ENCODE peak calls at places on chromosomes 4 and X, in ten cellular contexts. D, J, F, E, B, K, H, G, Y and P are unnamed samples.

GRCh38 chr4:143185253-143186107 is 763 bp downstream of the USP38 start:
- DNase-seq in K (peak; percentile 20), F (peak; percentile 31), B (peak; percentile 25), E (peak; percentile 10), G (no peak), Y (peak; percentile 56), D (no peak), H (peak; percentile 23), J (no peak), P (peak; percentile 40)

GRCh38 chr4:102449751-102450352 is 51.3 kb upstream of the NFKB1 start:
- DNase-seq in K (peak; percentile 11), D (no peak), B (no peak), E (peak; percentile 78), H (peak; percentile 62), Y (no peak), G (peak; percentile 33), F (peak; percentile 66), J (no peak), P (peak; percentile 72)

GRCh38 chrX:115330498-115331138 is 41.1 kb downstream of the LUZP4 start:
- DNase-seq in Y (no peak), K (peak; percentile 15), H (peak; percentile 75), B (no peak), E (peak; percentile 82), F (peak; percentile 37), G (no peak), J (no peak), D (no peak), P (peak; percentile 70)

GRCh38 chr4:93842512-93843252 is 14.1 kb downstream of the ATOH1 start:
- DNase-seq in H (no peak), B (no peak), Y (no peak), D (no peak), G (no peak), K (no peak), J (no peak), F (no peak), E (no peak), P (no peak)

GRCh38 chrX:39895228-39896110 is 202.3 kb downstream of the BCOR start:
- DNase-seq in B (no peak), J (no peak), D (no peak), H (peak; percentile 35), E (no peak), F (peak; percentile 39), K (no peak), Y (no peak), G (peak; percentile 31), P (peak; percentile 58)

GRCh38 chr4:1541449-1542225 is 135.4 kb upstream of the NKX1-1 start:
- DNase-seq in F (no peak), Y (no peak), H (peak; percentile 38), J (no peak), E (no peak), B (no peak), G (no peak), K (no peak), D (no peak), P (no peak)

GRCh38 chr4:23993373-23993772 is 103.5 kb upstream of the PPARGC1A start:
- DNase-seq in D (no peak), K (no peak), Y (no peak), F (no peak), J (no peak), B (no peak), G (no peak), H (no peak), E (no peak), P (no peak)

GRCh38 chr4:124936427-124936826 is 223.9 kb upstream of the ANKRD50 start:
- DNase-seq in H (no peak), E (peak; percentile 83), K (no peak), F (no peak), J (no peak), D (no peak), Y (peak; percentile 49), G (peak; percentile 83), B (no peak), P (no peak)

GRCh38 chrX:3485727-3486126 is 139.3 kb upstream of the MXRA5 start:
- DNase-seq in Y (no peak), G (no peak), D (no peak), F (no peak), J (no peak), K (no peak), B (no peak), H (no peak), E (no peak), P (no peak)

GRCh38 chrX:21839334-21840198 is at the start of gene MBTPS2:
- DNase-seq in G (peak; percentile 84), B (peak; percentile 29), J (peak; percentile 83), K (peak; percentile 65), H (peak; percentile 92), Y (peak; percentile 84), F (peak; percentile 65), E (peak; percentile 92), D (peak; percentile 57), P (peak; percentile 78)
- TF ChIP-seq CTCF in G (no peak), B (no peak), J (peak; percentile 28), K (no peak), H (no peak), Y (no peak), F (peak; percentile 3), E (no peak), D (peak; percentile 30), P (no peak)

DNA sequence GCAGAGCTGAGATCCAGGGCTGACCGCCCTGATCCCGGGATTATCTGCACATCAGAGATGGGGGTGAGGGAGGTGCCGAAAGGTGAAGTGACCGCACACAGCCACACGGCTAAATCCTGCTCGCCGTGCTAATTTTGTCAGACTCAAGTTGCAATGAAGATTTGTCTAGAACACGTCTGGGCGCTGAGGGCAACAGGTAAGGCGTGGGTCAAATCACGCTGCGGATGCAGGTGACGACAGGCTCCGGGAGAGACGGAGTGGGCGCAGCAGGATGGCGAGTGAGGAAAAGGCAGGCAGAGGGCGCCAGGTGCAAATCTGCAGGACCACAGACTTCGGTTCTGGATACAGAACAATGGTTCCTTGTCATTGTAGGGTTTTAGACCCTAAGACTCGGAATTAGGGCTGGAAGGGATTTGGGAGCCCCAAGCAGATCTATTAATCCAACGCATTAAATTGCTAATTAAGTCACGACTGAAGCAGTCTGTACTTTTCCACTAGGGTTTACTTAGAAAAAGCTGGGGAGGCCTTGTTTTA is 1.9 kb upstream of the TBC1D14 start:
- DNase-seq in B (no peak), K (no peak), E (peak; percentile 47), G (peak; percentile 73), D (no peak), J (no peak), F (peak; percentile 46), Y (peak; percentile 77), H (peak; percentile 32), P (no peak)
- TF ChIP-seq CTCF in B (no peak), K (peak; percentile 46), E (peak; percentile 49), G (peak; percentile 39), D (peak; percentile 52), J (peak; percentile 55), F (peak; percentile 77), Y (peak; percentile 55), H (peak; percentile 24), P (peak; percentile 16)

GRCh38 chr4:148998719-148999118 is 556.5 kb upstream of the NR3C2 start:
- DNase-seq in B (no peak), Y (no peak), E (peak; percentile 2), G (no peak), J (no peak), D (no peak), K (no peak), H (peak; percentile 4), F (peak; percentile 11), P (peak; percentile 33)
- TF ChIP-seq CTCF in B (no peak), Y (no peak), E (peak; percentile 7), G (no peak), J (peak; percentile 61), D (no peak), K (peak; percentile 47), H (no peak), F (peak; percentile 26), P (peak; percentile 19)

DNA sequence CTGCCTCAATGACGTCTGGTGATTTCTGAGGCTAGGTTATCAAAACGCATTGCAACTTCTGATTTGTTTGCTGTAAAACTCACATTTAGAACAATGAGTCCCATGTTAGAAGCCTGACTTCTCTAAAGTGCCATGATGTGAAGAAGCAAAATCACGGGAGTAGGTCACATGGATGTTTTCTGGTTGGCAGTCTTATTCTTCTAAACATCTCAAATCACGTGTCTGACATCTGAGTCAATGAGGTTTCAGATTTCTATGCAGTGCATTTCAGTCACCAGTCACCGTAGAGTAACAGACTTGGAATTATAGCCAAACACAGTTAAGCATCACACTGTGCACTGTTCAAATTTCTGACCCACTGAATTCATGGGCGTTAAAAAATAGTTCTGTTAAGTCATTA is 482.1 kb downstream of the TMA16 start:
- DNase-seq in K (no peak), E (no peak), B (no peak), F (no peak), G (no peak), Y (no peak), J (no peak), D (no peak), H (no peak), P (no peak)
- TF ChIP-seq CTCF in K (no peak), E (no peak), B (no peak), F (no peak), G (no peak), Y (no peak), J (no peak), D (no peak), H (no peak), P (no peak)

GRCh38 chr4:77430847-77431246 is 174.8 kb upstream of the CXCL13 start:
- DNase-seq in K (no peak), E (no peak), Y (no peak), J (no peak), G (no peak), D (no peak), F (no peak), B (no peak), H (no peak), P (no peak)
- TF ChIP-seq CTCF in K (no peak), E (no peak), Y (no peak), J (no peak), G (no peak), D (no peak), F (no peak), B (no peak), H (no peak), P (no peak)

DNA sequence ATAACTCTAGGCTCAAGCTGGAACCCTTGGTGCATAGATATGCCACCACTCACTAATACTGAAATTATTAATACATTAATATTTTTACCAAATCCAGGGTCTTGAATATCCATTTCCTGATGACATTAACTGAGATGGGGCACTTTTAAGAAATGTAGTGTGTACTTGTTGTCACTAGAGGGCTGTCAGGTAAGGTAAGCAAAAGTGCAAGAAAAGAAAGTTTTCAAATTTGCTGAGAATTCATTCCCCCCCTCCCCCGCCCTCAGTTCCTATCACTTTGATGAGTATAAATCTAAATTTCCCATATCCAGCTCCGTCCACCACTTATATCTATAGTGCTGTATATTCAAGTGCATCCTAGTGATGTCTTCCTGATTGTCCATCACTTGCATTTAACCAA is 20.5 kb upstream of the WDR44 start:
- DNase-seq in E (peak; percentile 4), H (peak; percentile 22), F (peak; percentile 13), G (no peak), J (no peak), D (no peak), K (no peak), Y (no peak), B (no peak), P (peak; percentile 4)
- TF ChIP-seq CTCF in E (peak; percentile 29), H (peak; percentile 33), F (peak; percentile 18), G (no peak), J (peak; percentile 54), D (no peak), K (peak; percentile 42), Y (no peak), B (no peak), P (peak; percentile 20)

DNA sequence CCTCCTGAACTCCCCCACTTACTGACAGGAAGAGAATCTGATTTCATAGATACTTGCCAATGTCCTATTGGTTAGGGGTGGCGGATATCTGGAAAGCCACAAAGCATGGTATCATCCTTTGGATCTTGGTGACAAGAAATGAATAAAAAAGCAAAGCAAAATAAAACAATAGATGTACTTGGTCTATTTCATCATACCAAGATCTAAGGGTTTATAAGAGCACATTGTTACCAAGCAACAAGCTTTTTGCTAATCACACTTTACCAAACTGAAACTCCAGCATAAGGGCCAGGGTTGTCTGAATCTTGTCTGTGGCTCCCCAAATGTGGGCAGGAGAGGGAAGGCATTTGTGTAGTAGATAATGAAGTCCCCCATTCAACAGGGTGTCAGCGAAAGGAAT is 125.1 kb upstream of the SMIM10 start:
- DNase-seq in Y (no peak), K (no peak), D (no peak), J (no peak), B (no peak), G (no peak), H (no peak), F (no peak), E (no peak), P (no peak)
- TF ChIP-seq CTCF in Y (no peak), K (no peak), D (no peak), J (no peak), B (no peak), G (no peak), H (no peak), F (no peak), E (no peak), P (no peak)